ENCODE peak calls at places on chromosomes 2 and 18, in four cellular contexts. One of them, this sample, is unnamed.

GRCh38 chr2:127157651-127158460 is 50.9 kb upstream of the BIN1 start:
- DNase-seq in GM12878: no peak
- DNase-seq in HCT116: no peak
- DNase-seq in HepG2: peak; percentile 20
- DNase-seq in this sample: no peak

GRCh38 chr18:37484893-37485834 is 80.4 kb downstream of the CELF4 start:
- DNase-seq in GM12878: no peak
- DNase-seq in HCT116: peak; percentile 8
- DNase-seq in HepG2: no peak
- DNase-seq in this sample: no peak

GRCh38 chr2:58207189-58207588 is 33.9 kb downstream of the FANCL start:
- DNase-seq in HepG2: no peak
- DNase-seq in HCT116: no peak
- DNase-seq in GM12878: no peak
- DNase-seq in this sample: no peak

GRCh38 chr2:135773917-135774316 is 32.3 kb downstream of the UBXN4 start:
- DNase-seq in HCT116: no peak
- DNase-seq in HepG2: no peak
- DNase-seq in GM12878: no peak
- DNase-seq in this sample: no peak

GRCh38 chr2:16716944-16717343 is 51.3 kb upstream of the CYRIA start:
- DNase-seq in HCT116: no peak
- DNase-seq in GM12878: no peak
- DNase-seq in HepG2: no peak
- DNase-seq in this sample: no peak

GRCh38 chr2:72214429-72215143 is 66.9 kb upstream of the CYP26B1 start:
- DNase-seq in HCT116: no peak
- DNase-seq in HepG2: peak; percentile 64
- DNase-seq in GM12878: no peak
- DNase-seq in this sample: peak; percentile 29

GRCh38 chr2:239022437-239023260 is 174.8 kb downstream of the TWIST2 start:
- DNase-seq in HepG2: no peak
- DNase-seq in GM12878: no peak
- DNase-seq in HCT116: no peak
- DNase-seq in this sample: no peak

GRCh38 chr18:39841133-39842041 is 2113.6 kb upstream of the PIK3C3 start:
- DNase-seq in GM12878: no peak
- DNase-seq in HepG2: peak; percentile 60
- DNase-seq in HCT116: peak; percentile 28
- DNase-seq in this sample: peak; percentile 71

GRCh38 chr2:234309431-234309830 is 187.4 kb downstream of the ARL4C start:
- DNase-seq in HCT116: no peak
- DNase-seq in HepG2: no peak
- DNase-seq in GM12878: no peak
- DNase-seq in this sample: peak; percentile 20

GRCh38 chr18:61216086-61216485 is 117.1 kb upstream of the CDH20 start:
- DNase-seq in GM12878: no peak
- DNase-seq in HCT116: no peak
- DNase-seq in HepG2: no peak
- DNase-seq in this sample: no peak

GRCh38 chr18:6504605-6505510 is 90.1 kb upstream of the L3MBTL4 start:
- DNase-seq in GM12878: no peak
- DNase-seq in HCT116: no peak
- DNase-seq in HepG2: no peak
- DNase-seq in this sample: no peak

GRCh38 chr18:44743626-44744025 is 62.9 kb downstream of the SETBP1 start:
- DNase-seq in GM12878: no peak
- DNase-seq in HepG2: no peak
- DNase-seq in HCT116: no peak
- DNase-seq in this sample: no peak

GRCh38 chr2:9770308-9771100 is 72.8 kb upstream of the TAF1B start:
- DNase-seq in HCT116: peak; percentile 42
- DNase-seq in HepG2: peak; percentile 76
- DNase-seq in GM12878: no peak
- DNase-seq in this sample: peak; percentile 73

GRCh38 chr2:169363570-169364150 is 1.3 kb upstream of the LRP2 start:
- DNase-seq in GM12878: no peak
- DNase-seq in HepG2: no peak
- DNase-seq in HCT116: no peak
- DNase-seq in this sample: no peak

GRCh38 chr2:11995381-11995947 is 249.0 kb downstream of the LPIN1 start:
- DNase-seq in GM12878: no peak
- DNase-seq in HepG2: no peak
- DNase-seq in HCT116: no peak
- DNase-seq in this sample: no peak

GRCh38 chr2:162282765-162283425 is 35.6 kb downstream of the IFIH1 start:
- DNase-seq in GM12878: no peak
- DNase-seq in HepG2: no peak
- DNase-seq in HCT116: no peak
- DNase-seq in this sample: no peak

GRCh38 chr18:55517055-55517454 is 70.9 kb downstream of the TCF4 start:
- DNase-seq in HepG2: no peak
- DNase-seq in HCT116: no peak
- DNase-seq in GM12878: no peak
- DNase-seq in this sample: no peak

GRCh38 chr2:141957827-141958440 is 172.9 kb downstream of the LRP1B start:
- DNase-seq in HCT116: no peak
- DNase-seq in GM12878: no peak
- DNase-seq in HepG2: no peak
- DNase-seq in this sample: no peak

GRCh38 chr2:105747254-105747909 is 2.7 kb downstream of the NCK2 start:
- DNase-seq in GM12878: no peak
- DNase-seq in HepG2: no peak
- DNase-seq in HCT116: no peak
- DNase-seq in this sample: no peak

GRCh38 chr2:226031962-226032441 is 632.5 kb downstream of the NYAP2 start:
- DNase-seq in GM12878: no peak
- DNase-seq in HCT116: no peak
- DNase-seq in HepG2: peak; percentile 50
- DNase-seq in this sample: no peak

GRCh38 chr2:29398384-29399237 is 283.4 kb downstream of the CLIP4 start:
- DNase-seq in GM12878: no peak
- DNase-seq in HCT116: no peak
- DNase-seq in HepG2: no peak
- DNase-seq in this sample: no peak

GRCh38 chr2:75076088-75076487 is 117.6 kb downstream of the POLE4 start:
- DNase-seq in HepG2: no peak
- DNase-seq in GM12878: no peak
- DNase-seq in HCT116: no peak
- DNase-seq in this sample: no peak

DNA sequence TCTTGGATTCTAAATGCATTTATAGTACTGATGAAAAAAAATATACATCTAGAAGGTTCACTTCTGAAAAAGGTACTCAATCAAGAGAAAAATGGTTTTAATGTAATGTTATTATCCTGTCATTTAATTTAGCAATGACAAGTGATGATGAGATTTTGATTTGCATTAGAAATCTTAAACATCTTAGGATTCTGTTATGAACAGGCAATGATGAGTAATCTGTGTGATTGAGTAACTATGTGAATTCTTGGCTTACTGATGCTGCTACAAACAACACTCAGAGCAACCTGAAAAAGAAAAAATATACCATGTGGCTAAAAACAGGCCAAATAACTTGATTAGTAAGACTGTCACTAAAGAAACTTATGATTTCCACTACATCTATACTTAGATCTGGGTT is 30.1 kb downstream of the RBKS start:
- DNase-seq in HCT116: no peak
- DNase-seq in HepG2: no peak
- DNase-seq in GM12878: no peak
- DNase-seq in this sample: no peak
- TF ChIP-seq JUND in HCT116: no peak
- TF ChIP-seq JUND in HepG2: no peak
- TF ChIP-seq JUND in GM12878: no peak
- TF ChIP-seq JUND in this sample: no peak

GRCh38 chr2:148969585-148970180 is 68.8 kb upstream of the LYPD6B start:
- DNase-seq in GM12878: no peak
- DNase-seq in HepG2: no peak
- DNase-seq in HCT116: no peak
- DNase-seq in this sample: no peak
- TF ChIP-seq JUND in GM12878: no peak
- TF ChIP-seq JUND in HepG2: no peak
- TF ChIP-seq JUND in HCT116: no peak
- TF ChIP-seq JUND in this sample: no peak

DNA sequence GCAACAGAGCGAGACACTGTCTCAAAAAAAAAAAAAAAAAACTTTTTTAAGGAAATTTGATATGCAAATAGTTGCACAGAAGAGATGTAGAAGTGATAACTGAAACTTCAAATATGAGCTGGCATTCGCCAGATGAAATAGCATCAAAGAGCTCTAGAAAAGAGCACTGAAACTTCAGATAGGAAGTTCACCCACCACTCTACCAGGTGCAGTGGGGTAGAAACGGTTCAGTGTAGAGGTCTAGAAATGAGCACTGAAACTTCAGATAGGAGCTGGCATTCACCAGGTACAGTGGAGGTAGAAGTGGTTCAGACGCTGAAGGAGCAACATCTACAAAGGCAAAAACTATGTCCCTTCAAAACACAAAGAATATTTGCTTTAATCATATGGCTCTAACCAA is 9.0 kb upstream of the ONECUT2 start:
- DNase-seq in HepG2: no peak
- DNase-seq in HCT116: no peak
- DNase-seq in GM12878: no peak
- DNase-seq in this sample: no peak
- TF ChIP-seq JUND in HepG2: no peak
- TF ChIP-seq JUND in HCT116: no peak
- TF ChIP-seq JUND in GM12878: no peak
- TF ChIP-seq JUND in this sample: no peak

GRCh38 chr2:69224495-69224803 is 162.6 kb downstream of the GFPT1 start:
- DNase-seq in HepG2: no peak
- DNase-seq in GM12878: no peak
- DNase-seq in HCT116: no peak
- DNase-seq in this sample: no peak

GRCh38 chr2:69222984-69223658 is 163.9 kb downstream of the GFPT1 start:
- DNase-seq in HepG2: no peak
- DNase-seq in GM12878: no peak
- DNase-seq in HCT116: no peak
- DNase-seq in this sample: no peak

GRCh38 chr2:69225933-69226332 is 161.1 kb downstream of the GFPT1 start:
- DNase-seq in GM12878: no peak
- DNase-seq in HCT116: no peak
- DNase-seq in HepG2: no peak
- DNase-seq in this sample: no peak

GRCh38 chr2:69221960-69222751 is 164.9 kb downstream of the GFPT1 start:
- DNase-seq in HCT116: no peak
- DNase-seq in GM12878: no peak
- DNase-seq in HepG2: no peak
- DNase-seq in this sample: no peak

GRCh38 chr2:69223759-69224494 is 163.1 kb downstream of the GFPT1 start:
- DNase-seq in HCT116: no peak
- DNase-seq in GM12878: no peak
- DNase-seq in HepG2: peak; percentile 26
- DNase-seq in this sample: no peak
- TF ChIP-seq JUND in HCT116: no peak
- TF ChIP-seq JUND in GM12878: no peak
- TF ChIP-seq JUND in HepG2: no peak
- TF ChIP-seq JUND in this sample: no peak

DNA sequence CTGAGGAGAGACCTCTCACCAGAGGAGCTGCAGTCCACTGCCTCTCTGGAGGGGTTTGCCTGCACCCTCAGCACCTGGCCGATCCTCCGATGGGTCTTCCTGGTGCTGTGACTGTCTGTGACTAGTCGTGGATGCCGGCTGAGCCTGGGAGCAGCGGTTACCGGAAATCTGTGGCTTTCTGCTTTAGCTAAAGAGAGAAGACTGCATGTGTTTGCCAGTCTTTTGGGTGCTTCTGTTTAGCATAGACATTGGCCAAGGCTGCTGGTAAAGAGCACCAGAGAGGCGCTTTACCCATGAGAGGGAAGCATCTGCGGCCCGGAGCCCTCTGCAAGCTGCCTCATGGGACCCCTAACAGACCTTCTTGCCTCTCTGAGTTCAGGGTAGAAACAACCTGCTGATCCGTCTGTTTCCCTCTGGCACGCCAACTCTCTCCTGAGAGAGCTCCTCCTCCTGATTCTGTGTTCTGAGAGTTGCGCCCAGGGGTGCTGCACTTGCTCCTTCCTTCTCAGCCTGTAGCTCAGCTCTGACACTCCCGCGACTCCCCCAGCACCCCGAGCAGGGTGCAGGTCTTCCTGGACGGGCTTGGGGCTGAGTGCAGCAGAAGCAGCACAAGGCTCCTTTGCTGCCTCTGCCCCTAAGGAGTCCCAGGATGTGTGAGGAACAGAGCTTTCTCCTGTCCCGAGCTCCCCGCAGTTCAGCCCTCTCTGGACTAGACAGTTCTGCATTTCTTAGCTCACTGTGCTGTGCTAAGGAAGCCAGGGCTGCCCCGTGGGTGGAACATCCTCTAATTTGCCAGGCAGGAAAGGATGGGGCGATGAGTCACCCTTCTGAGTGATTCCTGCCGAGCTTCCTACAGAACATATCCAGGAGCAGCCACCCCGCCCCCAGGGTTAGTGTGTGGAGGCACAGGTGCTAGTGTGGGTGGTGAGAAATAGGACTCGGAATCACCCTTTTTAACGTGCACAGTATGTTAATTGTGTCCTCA is 203.2 kb downstream of the SH3RF3 start:
- DNase-seq in GM12878: no peak
- DNase-seq in HCT116: peak; percentile 36
- DNase-seq in HepG2: peak; percentile 21
- DNase-seq in this sample: peak; percentile 36
- TF ChIP-seq JUND in GM12878: no peak
- TF ChIP-seq JUND in HCT116: peak; percentile 78
- TF ChIP-seq JUND in HepG2: no peak
- TF ChIP-seq JUND in this sample: no peak

GRCh38 chr18:49704334-49704733 is 109.0 kb downstream of the ACAA2 start:
- DNase-seq in HepG2: no peak
- DNase-seq in GM12878: no peak
- DNase-seq in HCT116: no peak
- DNase-seq in this sample: no peak

GRCh38 chr18:49707594-49707993 is 105.7 kb downstream of the ACAA2 start:
- DNase-seq in HepG2: no peak
- DNase-seq in GM12878: no peak
- DNase-seq in HCT116: no peak
- DNase-seq in this sample: no peak

GRCh38 chr18:49708674-49709580 is 104.4 kb downstream of the ACAA2 start:
- DNase-seq in HCT116: no peak
- DNase-seq in GM12878: no peak
- DNase-seq in HepG2: no peak
- DNase-seq in this sample: no peak
- TF ChIP-seq JUND in HCT116: no peak
- TF ChIP-seq JUND in GM12878: no peak
- TF ChIP-seq JUND in HepG2: no peak
- TF ChIP-seq JUND in this sample: no peak

DNA sequence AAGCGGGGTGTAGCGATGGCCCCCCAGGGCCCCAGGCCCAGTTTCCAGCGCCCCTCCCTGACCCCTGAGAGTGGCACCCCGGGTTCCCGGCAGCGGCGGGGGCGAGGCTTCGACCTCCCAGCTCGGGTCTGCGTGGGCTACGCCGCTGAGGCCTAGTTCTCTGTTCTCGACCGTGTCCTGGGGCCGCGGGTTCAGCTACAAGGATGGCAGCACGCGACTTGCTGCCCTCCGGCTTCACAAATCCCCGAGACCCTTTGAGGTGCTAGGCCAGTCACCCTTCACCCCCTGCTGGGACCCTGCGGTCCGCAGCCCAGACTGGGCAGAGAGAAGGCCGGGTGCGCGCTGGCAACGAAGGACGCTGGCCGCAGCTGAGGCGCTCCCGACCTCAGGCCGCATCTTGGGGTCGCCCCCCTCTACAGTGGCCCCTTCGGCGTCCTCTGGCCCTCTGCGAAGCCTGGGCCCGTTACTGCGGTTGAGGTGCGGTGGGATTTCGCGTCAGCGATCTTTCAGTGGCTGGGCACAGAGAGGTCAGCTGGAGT is 1.2 kb downstream of the OTX1 start:
- DNase-seq in HCT116: no peak
- DNase-seq in GM12878: no peak
- DNase-seq in HepG2: no peak
- DNase-seq in this sample: no peak
- TF ChIP-seq JUND in HCT116: no peak
- TF ChIP-seq JUND in GM12878: no peak
- TF ChIP-seq JUND in HepG2: no peak
- TF ChIP-seq JUND in this sample: no peak

This sample was measured in T47D.